ENCODE peak calls at places on chromosome 15, in four cellular contexts. R, F, S and D are unnamed samples.

GRCh38 chr15:35141743-35142356 is 56.8 kb upstream of the NANOGP8 start:
- DNase-seq in R (no peak), S (no peak), F (no peak), D (peak)

GRCh38 chr15:82950746-82951370 is 1.7 kb downstream of the HOMER2 start:
- DNase-seq in F (no peak), S (no peak), R (no peak), D (peak)

GRCh38 chr15:68228143-68228970 is 1.2 kb downstream of the CLN6 start:
- DNase-seq in S (no peak), F (peak), R (no peak), D (peak)

GRCh38 chr15:67953286-67953685 is 100.8 kb upstream of the PIAS1 start:
- DNase-seq in R (no peak), F (no peak), S (no peak), D (no peak)

GRCh38 chr15:88401269-88401971 is 65.8 kb downstream of the MRPL46 start:
- DNase-seq in R (no peak), F (no peak), S (no peak), D (no peak)

GRCh38 chr15:31004220-31004733 is 12.8 kb upstream of the MTMR10 start:
- DNase-seq in S (no peak), R (peak), F (no peak), D (peak)

GRCh38 chr15:66864871-66865281 is 162.8 kb downstream of the SMAD6 start:
- DNase-seq in R (no peak), F (no peak), S (peak), D (no peak)

GRCh38 chr15:70437882-70438331 is 325.5 kb downstream of the UACA start:
- DNase-seq in S (no peak), F (no peak), R (peak), D (no peak)

GRCh38 chr15:101490922-101491738 is 1.6 kb upstream of the PCSK6 start:
- DNase-seq in S (peak), R (no peak), F (no peak), D (no peak)

GRCh38 chr15:79430901-79431635 is 1.1 kb upstream of the MINAR1 start:
- DNase-seq in R (peak), S (no peak), F (peak), D (no peak)

GRCh38 chr15:74870496-74871213 is 2.5 kb downstream of the SCAMP2 start:
- DNase-seq in F (no peak), S (no peak), R (no peak), D (peak)

GRCh38 chr15:99480223-99480810 is 85.5 kb upstream of the MEF2A start:
- DNase-seq in F (no peak), S (no peak), R (no peak), D (no peak)

GRCh38 chr15:87538327-87538834 is 718.2 kb downstream of the NTRK3 start:
- DNase-seq in F (no peak), R (no peak), S (no peak), D (no peak)

GRCh38 chr15:43511012-43511885 is 6.2 kb upstream of the MAP1A start:
- DNase-seq in R (peak), S (peak), F (no peak), D (no peak)

GRCh38 chr15:92053727-92054316 is 200.3 kb downstream of the SLCO3A1 start:
- DNase-seq in R (no peak), S (no peak), F (no peak), D (no peak)

GRCh38 chr15:71647479-71647792 is 162.9 kb upstream of the NR2E3 start:
- DNase-seq in F (no peak), R (no peak), S (no peak), D (no peak)

GRCh38 chr15:74293021-74293810 is 57.1 kb downstream of the CCDC33 start:
- DNase-seq in R (no peak), F (no peak), S (no peak), D (no peak)

GRCh38 chr15:35925634-35926380 is 379.8 kb upstream of the DPH6 start:
- DNase-seq in S (no peak), R (no peak), F (no peak), D (no peak)

GRCh38 chr15:92336588-92336987 is 57.1 kb upstream of the ST8SIA2 start:
- DNase-seq in S (no peak), R (no peak), F (no peak), D (no peak)

GRCh38 chr15:66802087-66803001 is 100.3 kb downstream of the SMAD6 start:
- DNase-seq in F (peak), R (no peak), S (no peak), D (no peak)

GRCh38 chr15:90482124-90483011 is 47.4 kb upstream of the CRTC3 start:
- DNase-seq in S (peak), F (no peak), R (peak), D (peak)

GRCh38 chr15:60476713-60477112 is 2.2 kb downstream of the ICE2 start:
- DNase-seq in R (peak), S (no peak), F (no peak), D (no peak)

GRCh38 chr15:96342143-96342466 is 11.6 kb downstream of the NR2F2 start:
- DNase-seq in R (no peak), S (no peak), F (no peak), D (no peak)

GRCh38 chr15:92843819-92844218 is 56.3 kb upstream of the CHD2 start:
- DNase-seq in S (no peak), F (no peak), R (no peak), D (no peak)

GRCh38 chr15:51647128-51647562 is 24.6 kb upstream of the DMXL2 start:
- DNase-seq in F (no peak), R (no peak), S (peak), D (peak)

GRCh38 chr15:95286911-95287769 is 1043.4 kb upstream of the NR2F2 start:
- DNase-seq in S (no peak), R (peak), F (no peak), D (peak)

GRCh38 chr15:51758645-51759044 is 7.2 kb downstream of the TMOD2 start:
- DNase-seq in R (no peak), S (peak), F (no peak), D (no peak)

GRCh38 chr15:51731549-51732267 is 5.7 kb downstream of the LYSMD2 start:
- DNase-seq in S (peak), R (no peak), F (no peak), D (peak)

GRCh38 chr15:27989838-27990237 is 109.3 kb downstream of the OCA2 start:
- DNase-seq in S (no peak), R (no peak), F (no peak), D (no peak)

GRCh38 chr15:72740202-72740601 is 43.4 kb downstream of the ADPGK start:
- DNase-seq in S (no peak), F (no peak), R (no peak), D (peak)

GRCh38 chr15:65339436-65339835 is 35.0 kb downstream of the RNU5B-1 start:
- DNase-seq in S (no peak), R (no peak), F (peak), D (no peak)

GRCh38 chr15:65337436-65338070 is 33.1 kb downstream of the RNU5B-1 start:
- DNase-seq in R (no peak), F (peak), S (no peak), D (no peak)

GRCh38 chr15:65338366-65338765 is 33.9 kb downstream of the RNU5B-1 start:
- DNase-seq in F (peak), R (no peak), S (peak), D (no peak)

GRCh38 chr15:65338823-65339222 is 34.3 kb downstream of the RNU5B-1 start:
- DNase-seq in S (no peak), R (no peak), F (peak), D (no peak)

GRCh38 chr15:65339926-65340325 is 35.4 kb downstream of the RNU5B-1 start:
- DNase-seq in S (peak), F (no peak), R (no peak), D (no peak)
- H3K4me3 ChIP-seq in S (no peak), F (no peak), R (no peak), D (no peak)

DNA sequence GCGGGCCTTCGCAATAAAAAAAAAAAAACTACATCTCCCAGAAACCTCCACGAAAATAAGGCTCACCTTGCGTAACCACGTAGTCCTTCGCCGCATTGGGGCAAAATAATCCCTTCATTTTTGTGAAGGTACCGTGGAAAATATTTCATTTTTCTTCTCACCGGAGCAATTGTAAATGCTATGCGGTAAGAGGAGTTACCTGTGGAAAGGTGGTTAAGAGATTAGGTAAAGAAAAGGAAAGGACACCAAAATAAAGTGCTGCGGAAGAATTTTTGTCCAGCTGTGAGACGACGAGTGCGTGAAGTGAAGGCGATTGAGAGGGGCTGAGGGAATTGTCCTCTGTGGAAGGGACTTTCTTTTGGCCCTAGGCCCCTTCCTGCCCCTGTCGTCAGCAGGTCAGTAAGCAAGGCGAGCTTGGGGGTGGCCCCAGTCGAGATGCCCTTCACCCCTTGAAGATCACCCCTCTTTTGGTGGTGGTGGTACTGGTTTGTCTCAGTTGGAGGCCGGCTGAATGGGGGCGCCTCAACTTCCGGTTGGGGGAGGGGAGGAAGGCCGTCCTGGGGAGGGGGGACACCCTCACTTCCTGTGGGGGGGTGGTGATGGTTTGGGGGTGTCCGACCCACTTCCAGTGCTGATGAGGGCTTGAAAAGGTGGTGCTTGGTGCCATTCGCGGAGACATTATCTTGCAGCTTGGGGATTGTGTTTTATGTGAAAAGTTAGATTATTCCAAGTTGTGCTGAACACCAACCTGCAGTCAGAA is at the start of gene HMG20A:
- DNase-seq in F (peak), S (peak), R (peak), D (peak)
- TF ChIP-seq CTCF in F (no peak), S (no peak), R (no peak), D (no peak)

GRCh38 chr15:80934761-80935221 is 54.8 kb downstream of the MESD start:
- DNase-seq in R (no peak), S (no peak), F (no peak), D (no peak)
- H3K4me3 ChIP-seq in R (no peak), S (no peak), F (no peak), D (no peak)

GRCh38 chr15:44535092-44535491 is 1.9 kb upstream of the EIF3J start:
- DNase-seq in R (no peak), S (no peak), F (no peak), D (no peak)

GRCh38 chr15:44529864-44530604 is 6.9 kb upstream of the EIF3J start:
- DNase-seq in S (no peak), F (no peak), R (no peak), D (no peak)

GRCh38 chr15:44535509-44536297 is 1.2 kb upstream of the EIF3J start:
- DNase-seq in S (peak), F (no peak), R (peak), D (peak)

GRCh38 chr15:44530653-44531052 is 6.3 kb upstream of the EIF3J start:
- DNase-seq in R (no peak), S (no peak), F (no peak), D (no peak)

DNA sequence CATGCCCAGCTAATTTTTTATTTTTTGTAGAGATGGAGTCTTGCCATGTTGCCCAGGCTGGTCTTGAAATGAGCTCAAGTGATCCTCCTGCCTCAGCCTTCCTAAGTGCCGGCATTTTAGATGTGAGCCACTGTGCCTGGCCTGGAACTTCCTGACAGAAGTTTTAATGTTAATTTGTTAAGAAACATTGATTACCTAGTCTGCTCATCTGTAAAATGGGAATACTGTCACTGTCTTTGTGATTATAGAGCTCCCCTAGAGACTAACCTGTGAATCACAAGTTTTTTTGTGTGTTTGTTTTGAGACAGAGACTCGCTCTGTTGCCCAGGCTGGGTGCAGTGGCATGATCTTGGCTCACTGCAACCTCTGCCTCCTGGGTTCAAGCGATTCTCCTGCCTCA is 4.3 kb upstream of the EIF3J start:
- DNase-seq in R (no peak), F (no peak), S (no peak), D (peak)
- TF ChIP-seq CTCF in R (no peak), F (no peak), S (no peak), D (peak)

GRCh38 chr15:62165029-62165792 is at the start of gene C2CD4B:
- DNase-seq in S (peak), F (peak), R (peak), D (peak)

GRCh38 chr15:62164500-62165028 is 521 bp downstream of the C2CD4B start:
- DNase-seq in R (peak), S (no peak), F (peak), D (peak)

GRCh38 chr15:62163397-62163796 is 1.7 kb downstream of the C2CD4B start:
- DNase-seq in S (no peak), R (no peak), F (no peak), D (no peak)

GRCh38 chr15:62163847-62164499 is 1.1 kb downstream of the C2CD4B start:
- DNase-seq in F (peak), S (no peak), R (peak), D (no peak)

GRCh38 chr15:62165793-62166380 is 802 bp upstream of the C2CD4B start:
- DNase-seq in R (no peak), S (no peak), F (no peak), D (no peak)
- H3K4me3 ChIP-seq in R (no peak), S (no peak), F (no peak), D (no peak)